ENCODE peak calls at places on chromosomes 1 and 21, in five cellular contexts. U, D, E, J and R are unnamed samples. For H3K4me1, the result is how much of the 10 kb centered on the place peaks cover.

GRCh38 chr21:38937286-38937790 is 131.6 kb downstream of the ETS2 start:
- DNase-seq in U (no peak), D (no peak), E (no peak), J (no peak), R (no peak)

GRCh38 chr1:155636397-155637153 is 26.6 kb downstream of the MSTO1 start:
- DNase-seq in U (no peak), D (no peak), E (no peak), J (no peak), R (no peak)

GRCh38 chr1:14334336-14335176 is 263.9 kb upstream of the KAZN start:
- DNase-seq in U (no peak), D (no peak), E (no peak), J (no peak), R (no peak)

GRCh38 chr1:39977202-39977601 is 22.3 kb downstream of the MFSD2A start:
- DNase-seq in U (no peak), D (no peak), E (no peak), J (no peak), R (no peak)

GRCh38 chr21:14070049-14070893 is 140.5 kb downstream of the LIPI start:
- DNase-seq in U (no peak), D (no peak), E (no peak), J (peak), R (no peak)

GRCh38 chr1:117665523-117666274 is 59.9 kb downstream of the TENT5C start:
- DNase-seq in U (no peak), D (no peak), E (no peak), J (no peak), R (no peak)

GRCh38 chr21:31484219-31484618 is 140.2 kb upstream of the TIAM1 start:
- DNase-seq in U (no peak), D (no peak), E (no peak), J (no peak), R (peak)

GRCh38 chr1:18682375-18682774 is 51.7 kb downstream of the PAX7 start:
- DNase-seq in U (no peak), D (peak), E (no peak), J (no peak), R (no peak)

GRCh38 chr1:33056426-33056825 is 19.7 kb upstream of the AK2 start:
- DNase-seq in U (no peak), D (no peak), E (no peak), J (no peak), R (no peak)

GRCh38 chr1:33055210-33055991 is 18.7 kb upstream of the AK2 start:
- DNase-seq in U (peak), D (peak), E (peak), J (peak), R (peak)

GRCh38 chr1:33061827-33062226 is 19.1 kb upstream of the AZIN2 start:
- DNase-seq in U (no peak), D (no peak), E (no peak), J (no peak), R (no peak)

GRCh38 chr1:33060579-33061083 is 20.3 kb upstream of the AZIN2 start:
- DNase-seq in U (no peak), D (peak), E (no peak), J (no peak), R (no peak)

GRCh38 chr1:33057095-33057494 is 20.4 kb upstream of the AK2 start:
- DNase-seq in U (no peak), D (no peak), E (no peak), J (no peak), R (no peak)
- H3K9ac ChIP-seq in U (no peak), D (no peak), E (no peak), J (no peak), R (no peak)

GRCh38 chr21:28078126-28078525 is 914.6 kb downstream of the LTN1 start:
- DNase-seq in U (no peak), D (no peak), E (no peak), J (peak), R (no peak)
- TF ChIP-seq YY1 in U (no peak), D (no peak), E (no peak), J (no peak), R (no peak)

DNA sequence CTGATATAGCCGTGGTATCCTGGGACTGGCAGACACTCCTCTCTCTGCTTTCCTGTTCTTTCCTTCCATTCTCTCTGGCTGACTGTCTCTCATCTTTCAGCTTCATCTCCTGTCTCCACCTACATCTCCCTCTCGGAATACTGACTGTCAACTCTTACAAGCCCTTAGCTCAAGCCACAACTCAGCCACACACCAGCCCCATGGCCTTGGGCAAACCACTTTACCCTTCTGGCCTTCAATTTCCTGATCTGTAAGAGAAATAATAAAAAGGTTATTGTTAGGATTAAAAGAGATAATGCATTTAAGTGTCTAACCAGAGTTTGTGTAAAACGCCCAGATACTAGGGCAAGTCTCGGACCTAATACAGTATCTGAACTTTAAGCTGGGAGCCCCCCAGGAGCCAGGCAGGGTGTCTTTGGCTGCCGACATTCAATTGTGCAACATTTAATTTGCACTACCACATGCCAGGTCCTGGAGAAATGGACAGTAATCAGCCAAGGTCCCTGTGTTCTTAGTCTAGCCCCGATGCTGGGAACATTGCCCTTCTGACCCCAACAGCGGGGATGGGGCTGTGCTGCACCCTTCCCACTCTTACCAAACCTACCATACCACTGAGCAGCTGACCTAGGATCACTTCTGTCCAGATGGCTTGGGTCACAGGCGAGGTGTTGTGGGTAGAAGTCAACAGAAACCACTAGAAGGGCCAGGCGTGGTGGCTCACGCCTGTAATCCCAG is 5.1 kb downstream of the ECHDC2 start:
- DNase-seq in U (no peak), D (no peak), E (no peak), J (no peak), R (no peak)
- H3K4me1 ChIP-seq in U (under half), D (under half), E (under half), J (under half), R (under half)

GRCh38 chr1:229621663-229622062 is 4.3 kb downstream of the TAF5L start:
- DNase-seq in U (no peak), D (no peak), E (no peak), J (no peak), R (no peak)

GRCh38 chr1:229624906-229625871 is 733 bp downstream of the TAF5L start:
- DNase-seq in U (no peak), D (peak), E (no peak), J (peak), R (peak)

GRCh38 chr1:229623838-229624237 is 2.1 kb downstream of the TAF5L start:
- DNase-seq in U (no peak), D (no peak), E (no peak), J (no peak), R (no peak)

GRCh38 chr1:229624521-229624905 is 1.4 kb downstream of the TAF5L start:
- DNase-seq in U (no peak), D (no peak), E (no peak), J (no peak), R (no peak)

DNA sequence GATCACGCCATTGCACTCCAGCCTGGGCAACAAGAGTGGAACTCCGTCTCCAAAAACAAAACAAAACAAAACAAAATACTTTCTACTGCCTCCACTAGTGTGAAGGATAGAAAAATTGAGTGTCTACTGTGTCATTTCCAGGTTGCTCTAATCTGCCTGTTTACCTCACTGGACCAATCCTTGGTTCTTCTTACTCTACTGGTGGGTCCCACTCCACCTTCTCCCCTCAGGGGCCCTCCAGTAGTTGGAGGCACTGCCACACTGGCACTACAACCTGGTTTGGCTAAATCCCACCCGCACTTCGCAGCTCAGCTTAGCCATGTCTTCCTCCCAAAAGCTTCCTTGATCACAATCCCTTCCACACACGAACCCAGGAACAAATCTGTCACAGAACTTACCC is 2.7 kb downstream of the TAF5L start:
- DNase-seq in U (no peak), D (no peak), E (no peak), J (no peak), R (no peak)
- H3K9ac ChIP-seq in U (no peak), D (peak), E (no peak), J (no peak), R (no peak)

DNA sequence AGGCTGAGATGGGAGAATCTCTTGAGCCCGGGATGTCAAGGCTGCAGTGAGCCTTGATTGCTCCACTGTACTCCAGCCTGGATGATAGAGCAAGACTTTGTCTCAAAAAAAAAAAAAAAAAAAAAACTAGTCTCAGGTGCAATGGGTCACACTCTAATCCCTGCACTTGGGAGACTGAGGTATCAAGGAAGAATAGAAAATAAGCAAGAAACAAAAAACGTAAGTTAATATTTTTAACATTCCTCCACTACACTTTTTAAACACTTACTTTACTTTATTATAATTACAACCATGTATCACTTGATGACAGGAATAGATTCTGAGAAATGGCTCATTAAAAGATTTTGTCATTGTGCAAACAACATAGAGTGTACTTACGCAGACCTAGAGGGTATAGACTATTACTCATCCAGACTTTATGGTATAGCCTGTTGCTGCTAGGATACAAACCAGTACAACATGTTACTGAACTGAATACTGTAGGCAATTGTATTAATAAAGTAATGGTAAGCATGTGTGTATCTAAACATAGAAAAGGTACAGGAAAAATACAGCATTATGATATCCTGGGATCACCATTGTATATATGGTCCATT is 1244.1 kb upstream of the ADGRL4 start:
- DNase-seq in U (no peak), D (no peak), E (no peak), J (no peak), R (no peak)
- TF ChIP-seq YY1 in U (no peak), D (no peak), E (no peak), J (no peak), R (no peak)

GRCh38 chr1:197912739-197913494 is 4.3 kb upstream of the LHX9 start:
- DNase-seq in U (no peak), D (no peak), E (no peak), J (peak), R (no peak)
- H3K4me1 ChIP-seq in U (under half), D (under half), E (under half), J (under half), R (under half)